ENCODE peak calls at places on chromosome 12, in ten cellular contexts. R is AG08395; K is RWPE2; L is iPS-NIHi11; A is activated T-helper 9 cell treated with anti-CD3 and anti-CD28 coated beads, Interleukin-2, amount 50 U/mL, for 16 hours; C is HS-5; V is NCI-H82; O is OCI-M1; P is NCI-H510A treated with DMSO at 0.1 percent for 48 hours; Q is stimulated activated CD4-positive, alpha-beta T cell treated with anti-CD3 and anti-CD28 coated beads, TNF-alpha, amount 100 ng/mL, for 1 hour. J is an unnamed sample.
A peak's percentile ranks its signal among the peaks of the same experiment; 100 is the strongest.

GRCh38 chr12:116067892-116068291 is 209.6 kb downstream of the MED13L start:
- DNase-seq in Q (no peak), C (no peak), K (no peak), V (no peak), P (no peak), A (no peak), L (no peak), O (no peak), R (no peak), J (no peak)

GRCh38 chr12:78034025-78034424 is 203.3 kb downstream of the NAV3 start:
- DNase-seq in A (no peak), R (peak; percentile 47), Q (no peak), C (no peak), P (no peak), V (no peak), O (peak; percentile 89), K (no peak), L (no peak), J (no peak)

GRCh38 chr12:47074757-47075156 is 4.7 kb upstream of the PCED1B start:
- DNase-seq in R (no peak), L (no peak), O (no peak), V (no peak), K (no peak), P (no peak), A (no peak), C (no peak), Q (no peak), J (no peak)

GRCh38 chr12:42284876-42285275 is 41.0 kb downstream of the ZCRB1 start:
- DNase-seq in L (no peak), R (no peak), Q (no peak), K (no peak), V (no peak), O (no peak), C (no peak), A (no peak), P (no peak), J (no peak)

GRCh38 chr12:95548056-95548538 is 3.2 kb downstream of the USP44 start:
- DNase-seq in V (peak; percentile 89), R (peak; percentile 10), P (no peak), L (peak; percentile 42), A (peak; percentile 16), C (no peak), K (peak; percentile 59), O (peak; percentile 40), Q (peak; percentile 22), J (peak; percentile 23)

GRCh38 chr12:105992849-105993740 is 145.7 kb downstream of the NUAK1 start:
- DNase-seq in K (no peak), L (peak; percentile 34), O (no peak), A (no peak), V (no peak), Q (no peak), P (no peak), C (no peak), R (peak; percentile 33), J (peak; percentile 30)

GRCh38 chr12:64091186-64091585 is 130.9 kb downstream of the KICS2 start:
- DNase-seq in O (no peak), V (peak; percentile 90), P (no peak), L (no peak), K (no peak), Q (no peak), R (no peak), C (no peak), A (no peak), J (peak; percentile 62)

GRCh38 chr12:52321433-52321832 is 235 bp upstream of the KRT83 start:
- DNase-seq in L (no peak), K (no peak), C (no peak), V (no peak), A (no peak), R (no peak), P (no peak), Q (no peak), O (no peak), J (no peak)

GRCh38 chr12:70305794-70306193 is 60.3 kb upstream of the KCNMB4 start:
- DNase-seq in R (no peak), O (no peak), A (no peak), Q (no peak), C (no peak), K (no peak), L (no peak), P (no peak), V (no peak), J (no peak)

GRCh38 chr12:97203408-97203807 is 259.2 kb upstream of the RMST start:
- DNase-seq in R (no peak), K (no peak), C (no peak), O (no peak), L (no peak), Q (no peak), V (no peak), A (no peak), P (no peak), J (peak; percentile 28)

GRCh38 chr12:33472299-33472698 is 32.7 kb upstream of the SYT10 start:
- DNase-seq in K (no peak), O (no peak), R (no peak), P (no peak), C (peak; percentile 46), V (no peak), L (no peak), Q (no peak), A (no peak), J (no peak)

GRCh38 chr12:130825771-130826150 is 13.3 kb downstream of the STX2 start:
- DNase-seq in L (no peak), R (no peak), V (no peak), K (no peak), O (no peak), Q (no peak), C (no peak), A (no peak), P (no peak), J (no peak)

GRCh38 chr12:111441107-111441928 is 35.6 kb downstream of the SH2B3 start:
- DNase-seq in C (no peak), K (no peak), Q (no peak), O (no peak), R (no peak), V (no peak), P (no peak), L (no peak), A (no peak), J (no peak)

GRCh38 chr12:96427269-96427729 is 27.1 kb upstream of the CDK17 start:
- DNase-seq in L (no peak), P (no peak), O (no peak), K (peak; percentile 93), C (peak; percentile 100), R (peak; percentile 90), A (no peak), Q (no peak), V (peak; percentile 74), J (peak; percentile 83)

GRCh38 chr12:105341010-105341409 is 10.5 kb downstream of the C12orf75 start:
- DNase-seq in L (no peak), P (no peak), K (no peak), R (no peak), O (no peak), Q (no peak), A (no peak), V (no peak), C (no peak), J (no peak)

GRCh38 chr12:48779869-48780268 is 9.0 kb downstream of the ADCY6 start:
- DNase-seq in Q (no peak), C (no peak), K (no peak), V (no peak), O (peak; percentile 78), L (no peak), A (no peak), R (peak; percentile 53), P (no peak), J (no peak)

GRCh38 chr12:4287325-4288290 is 14.0 kb downstream of the CCND2 start:
- DNase-seq in Q (no peak), O (no peak), K (no peak), P (no peak), L (no peak), V (no peak), A (no peak), R (no peak), C (no peak), J (no peak)

GRCh38 chr12:92128612-92129011 is 17.0 kb downstream of the BTG1 start:
- DNase-seq in A (no peak), R (no peak), V (no peak), K (no peak), C (no peak), O (no peak), P (no peak), Q (no peak), L (no peak), J (no peak)

GRCh38 chr12:101925935-101926334 is 48.6 kb downstream of the DRAM1 start:
- DNase-seq in A (no peak), L (no peak), K (no peak), C (no peak), P (no peak), Q (no peak), O (no peak), V (no peak), R (no peak), J (no peak)

GRCh38 chr12:131929530-131930456 is 717 bp downstream of the PUS1 start:
- DNase-seq in L (peak; percentile 66), O (peak; percentile 43), Q (peak; percentile 8), A (no peak), K (peak; percentile 69), V (peak; percentile 41), C (no peak), R (peak; percentile 31), P (no peak), J (peak; percentile 60)